ENCODE peak calls at places on chromosomes 7 and 10, in four cellular contexts. N is A549, S is K562, M is endothelial cell of umbilical vein. I is an unnamed sample.

GRCh38 chr10:58706836-58707235 is 194.2 kb downstream of the BICC1 start:
- DNase-seq in S (no peak), N (no peak), M (no peak), I (no peak)

GRCh38 chr7:16078076-16078952 is 343.0 kb downstream of the CRPPA start:
- DNase-seq in M (peak; percentile 84), S (peak; percentile 83), N (peak; percentile 71), I (peak; percentile 65)

GRCh38 chr10:5561704-5562645 is 37.2 kb downstream of the CALML3 start:
- DNase-seq in M (no peak), N (no peak), S (no peak), I (no peak)

GRCh38 chr7:13989138-13989943 is at the start of gene ETV1:
- DNase-seq in M (peak; percentile 81), S (peak; percentile 86), N (peak; percentile 56), I (peak; percentile 14)

GRCh38 chr7:129225206-129225930 is 538 bp downstream of the AHCYL2 start:
- DNase-seq in M (peak; percentile 72), N (peak; percentile 48), S (peak; percentile 74), I (peak; percentile 20)

GRCh38 chr10:73991846-73992245 is 6.1 kb upstream of the VCL start:
- DNase-seq in M (no peak), S (peak; percentile 92), N (no peak), I (no peak)

GRCh38 chr7:40437498-40437897 is 302.7 kb downstream of the SUGCT start:
- DNase-seq in N (peak; percentile 19), M (peak; percentile 79), S (no peak), I (peak; percentile 56)

GRCh38 chr10:22623624-22624263 is 90.6 kb downstream of the PIP4K2A start:
- DNase-seq in M (no peak), S (peak; percentile 46), N (no peak), I (peak; percentile 27)

GRCh38 chr10:23195846-23196200 is 3.7 kb downstream of the PTF1A start:
- DNase-seq in N (no peak), M (no peak), S (no peak), I (no peak)

GRCh38 chr10:88990528-88991160 is at the start of gene FAS:
- DNase-seq in S (peak; percentile 11), M (peak; percentile 53), N (peak; percentile 66), I (peak; percentile 27)

GRCh38 chr10:35794703-35795102 is 152.6 kb upstream of the FZD8 start:
- DNase-seq in N (no peak), M (no peak), S (peak; percentile 3), I (no peak)

GRCh38 chr10:124126139-124126538 is 32.7 kb upstream of the CHST15 start:
- DNase-seq in N (no peak), M (no peak), S (no peak), I (no peak)

GRCh38 chr10:14481752-14482151 is 151.0 kb upstream of the FRMD4A start:
- DNase-seq in S (no peak), M (no peak), N (no peak), I (no peak)

GRCh38 chr7:7182156-7183060 is at the start of gene C1GALT1:
- DNase-seq in M (peak; percentile 99), N (peak; percentile 98), S (peak; percentile 98), I (peak; percentile 95)

GRCh38 chr7:128963327-128963757 is 25.6 kb downstream of the IRF5 start:
- DNase-seq in M (no peak), S (no peak), N (no peak), I (no peak)

GRCh38 chr7:106143711-106144347 is 31.7 kb upstream of the SYPL1 start:
- DNase-seq in S (peak; percentile 31), M (no peak), N (no peak), I (no peak)

GRCh38 chr7:153301908-153302307 is 542.4 kb downstream of the ACTR3B start:
- DNase-seq in M (no peak), N (no peak), S (no peak), I (no peak)

DNA sequence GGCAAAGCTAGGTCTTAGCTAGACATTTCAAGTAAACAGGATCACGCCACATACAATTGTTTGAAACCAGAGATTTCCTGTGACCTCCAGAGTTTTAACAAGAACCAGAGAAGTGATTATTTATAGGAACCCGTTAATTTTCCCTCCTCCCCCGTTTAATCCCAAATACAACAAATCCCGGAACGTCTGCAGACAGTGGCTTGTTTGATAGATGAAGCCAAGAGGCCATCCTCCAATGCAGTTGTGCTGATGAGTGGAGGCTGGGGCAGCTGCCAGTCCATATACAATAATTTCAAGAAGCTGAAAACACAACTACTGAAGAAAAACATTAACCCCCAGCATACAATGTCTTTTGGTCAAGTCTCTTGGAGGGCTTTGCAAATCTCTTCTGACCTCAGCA is 971.6 kb upstream of the ZNF722 start:
- DNase-seq in S (no peak), N (no peak), M (no peak), I (no peak)
- H3K9me3 ChIP-seq in S (peaks cover 2% of the 10 kb centered on the region), N (no peaks in the 10 kb centered on the region), M (peaks cover 12% of the 10 kb centered on the region), I (peaks cover 96% of the 10 kb centered on the region)

DNA sequence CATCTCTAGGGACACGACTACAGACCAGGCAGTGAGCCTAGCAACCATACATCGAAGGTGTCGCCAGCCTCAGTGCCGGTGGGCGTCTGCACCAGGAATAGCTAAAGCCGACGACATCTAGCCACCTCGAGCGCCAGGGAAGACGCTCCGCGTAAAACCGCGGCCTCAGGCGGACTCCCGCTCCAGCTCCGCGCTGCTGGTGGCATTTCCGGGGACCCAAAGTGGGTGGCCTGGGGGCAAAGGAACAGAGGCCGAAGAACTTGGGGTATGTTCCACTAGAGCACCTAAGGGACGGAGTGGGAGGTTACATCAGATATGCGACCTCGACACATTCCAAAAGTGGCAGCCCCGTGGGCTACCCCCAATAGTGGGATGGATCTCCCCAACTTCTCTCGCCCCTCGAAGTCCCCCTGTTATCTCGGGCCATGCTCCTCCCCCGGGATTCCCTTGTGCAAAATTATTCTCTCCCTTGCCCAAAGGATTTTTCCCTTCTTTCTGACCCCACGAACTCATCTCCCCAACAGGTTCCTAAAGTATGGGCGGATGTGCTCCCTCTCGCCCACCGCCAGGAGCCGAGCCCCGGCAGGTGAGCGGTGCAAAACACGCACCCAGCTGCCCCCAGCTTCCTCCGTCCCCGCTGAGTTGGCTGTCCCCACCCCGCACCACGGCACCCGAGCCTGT is 1.2 kb downstream of the KCNMA1 start:
- DNase-seq in N (no peak), M (no peak), S (no peak), I (no peak)
- TF ChIP-seq MYC in N (no peak), M (no peak), S (no peak), I (no peak)

DNA sequence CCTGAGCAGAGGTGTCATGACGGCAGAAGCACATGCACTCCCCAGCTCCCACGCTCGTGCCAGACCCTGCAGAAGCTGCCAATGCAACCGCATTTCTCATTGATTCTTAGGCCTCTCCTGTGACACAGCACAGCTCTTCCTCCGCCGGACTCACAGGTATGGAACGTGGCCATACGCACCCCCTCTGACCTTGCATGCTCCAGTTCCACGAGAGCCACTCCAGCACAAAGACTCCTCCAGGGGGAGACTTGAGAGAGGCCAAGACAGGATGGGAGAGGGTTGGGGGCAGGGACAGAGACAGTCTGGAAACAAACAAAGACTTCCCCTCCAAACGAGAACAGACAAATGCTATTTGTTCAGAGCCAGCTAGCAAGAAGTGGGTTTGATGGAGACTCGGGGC is 124.3 kb upstream of the PPP2R2D start:
- DNase-seq in S (no peak), M (no peak), N (no peak), I (no peak)
- H3K9me3 ChIP-seq in S (no peaks in the 10 kb centered on the region), M (peaks cover 8% of the 10 kb centered on the region), N (peaks cover 30% of the 10 kb centered on the region), I (peaks cover 33% of the 10 kb centered on the region)

GRCh38 chr10:112724404-112724991 is 225.5 kb upstream of the TCF7L2 start:
- DNase-seq in M (no peak), S (no peak), N (no peak), I (peak; percentile 24)

GRCh38 chr10:112722758-112723157 is 227.3 kb upstream of the TCF7L2 start:
- DNase-seq in N (no peak), S (no peak), M (no peak), I (no peak)

GRCh38 chr10:112720178-112720577 is 229.9 kb upstream of the TCF7L2 start:
- DNase-seq in N (no peak), M (no peak), S (no peak), I (no peak)

GRCh38 chr10:112723876-112724275 is 226.2 kb upstream of the TCF7L2 start:
- DNase-seq in N (no peak), S (no peak), M (no peak), I (no peak)

GRCh38 chr10:112721080-112721698 is 228.9 kb upstream of the TCF7L2 start:
- DNase-seq in M (peak; percentile 54), S (peak; percentile 25), N (peak; percentile 67), I (peak; percentile 31)
- TF ChIP-seq MYC in M (no peak), S (no peak), N (no peak), I (no peak)

DNA sequence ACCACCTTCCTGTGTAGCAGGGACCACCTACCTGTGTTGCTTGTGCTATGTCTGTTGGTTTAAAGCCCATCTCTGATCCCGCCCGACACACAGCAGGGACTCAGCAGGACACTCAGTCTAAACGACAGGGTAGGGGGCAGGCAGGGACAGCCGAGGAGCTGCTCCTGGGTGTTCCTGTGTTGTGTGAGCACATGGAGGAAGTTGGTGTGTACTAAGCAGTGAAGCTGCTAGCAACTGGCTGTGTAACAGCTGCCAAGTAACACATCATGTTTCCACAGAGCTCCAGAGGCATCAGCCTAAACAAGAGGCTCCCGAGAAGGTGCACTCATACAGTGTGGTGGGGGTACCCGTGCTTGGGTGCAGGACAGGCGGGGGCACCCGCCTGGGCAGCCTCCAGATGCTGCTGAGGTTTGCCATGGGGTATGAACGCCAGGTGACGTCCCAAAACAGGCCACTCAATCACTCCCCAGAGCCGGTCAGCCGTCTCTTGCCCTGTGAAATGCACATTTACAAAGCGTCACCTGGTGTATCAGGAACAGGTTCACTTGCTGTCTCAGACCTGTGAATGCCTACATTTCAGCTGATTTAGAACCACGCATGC is 59.6 kb downstream of the PTPRN2 start:
- DNase-seq in N (no peak), M (no peak), S (no peak), I (no peak)
- H3K9me3 ChIP-seq in N (peaks cover 5% of the 10 kb centered on the region), M (peaks cover 5% of the 10 kb centered on the region), S (no peaks in the 10 kb centered on the region), I (no peaks in the 10 kb centered on the region)

I was measured in HepG2.